ENCODE peak calls at places on chromosomes 11 and 22, in four cellular contexts. N is WTC11, O is retina, U is HS-5. L is an unnamed sample.
A peak's percentile ranks its signal among the peaks of the same experiment; 100 is the strongest.

GRCh38 chr11:113189909-113190667 is 124.3 kb upstream of the TTC12 start:
- DNase-seq in N (no peak), O (no peak), U (peak; percentile 94), L (no peak)

GRCh38 chr22:27247691-27248434 is 553.7 kb downstream of the MN1 start:
- DNase-seq in N (no peak), O (no peak), U (no peak), L (peak; percentile 66)

GRCh38 chr11:11016123-11016522 is 158.3 kb upstream of the ZBED5 start:
- DNase-seq in N (no peak), O (no peak), U (no peak), L (no peak)

GRCh38 chr11:99505319-99505718 is 484.6 kb downstream of the CNTN5 start:
- DNase-seq in N (no peak), O (no peak), U (peak; percentile 71), L (no peak)

GRCh38 chr11:23112987-23113886 is 253.0 kb upstream of the CCDC179 start:
- DNase-seq in N (peak; percentile 21), O (peak; percentile 63), U (peak; percentile 15), L (peak; percentile 80)

GRCh38 chr22:45952151-45952550 is 24.8 kb downstream of the WNT7B start:
- DNase-seq in N (no peak), O (no peak), U (no peak), L (no peak)

GRCh38 chr11:15977116-15977515 is 379.2 kb downstream of the SOX6 start:
- DNase-seq in N (no peak), O (no peak), U (no peak), L (no peak)

GRCh38 chr11:77560605-77561004 is 29.1 kb upstream of the AQP11 start:
- DNase-seq in N (no peak), O (no peak), U (peak; percentile 93), L (no peak)

GRCh38 chr11:67056640-67057409 is at the start of gene RHOD:
- DNase-seq in N (peak; percentile 75), O (no peak), U (no peak), L (peak; percentile 83)

GRCh38 chr11:103433976-103434375 is 324.8 kb downstream of the DYNC2H1 start:
- DNase-seq in N (no peak), O (no peak), U (no peak), L (peak; percentile 51)

GRCh38 chr11:59601788-59602187 is 13.8 kb downstream of the OSBP start:
- DNase-seq in N (no peak), O (no peak), U (no peak), L (no peak)

GRCh38 chr11:10858505-10859360 is 880 bp upstream of the ZBED5 start:
- DNase-seq in N (peak; percentile 79), O (no peak), U (no peak), L (peak; percentile 87)

GRCh38 chr11:13216019-13217006 is 61.3 kb upstream of the BMAL1 start:
- DNase-seq in N (peak; percentile 19), O (peak; percentile 52), U (peak; percentile 97), L (no peak)

GRCh38 chr11:65290448-65291165 is 24.1 kb upstream of the CDC42EP2 start:
- DNase-seq in N (no peak), O (no peak), U (peak; percentile 88), L (peak; percentile 55)

GRCh38 chr11:84825140-84825539 is 802.0 kb downstream of the DLG2 start:
- DNase-seq in N (no peak), O (no peak), U (no peak), L (peak; percentile 59)

GRCh38 chr11:36195496-36196346 is 93.5 kb downstream of the COMMD9 start:
- DNase-seq in N (no peak), O (no peak), U (no peak), L (peak; percentile 35)

GRCh38 chr11:72641900-72642814 is 32.1 kb downstream of the PDE2A start:
- DNase-seq in N (peak; percentile 37), O (peak; percentile 45), U (no peak), L (peak; percentile 48)

GRCh38 chr11:118980191-118980881 is 8.8 kb downstream of the FOXR1 start:
- DNase-seq in N (peak; percentile 51), O (peak; percentile 51), U (no peak), L (peak; percentile 81)